ENCODE peak calls at places on chromosomes 2 and 18, in eight cellular contexts. E is stomach, T is GM23338, C is K562, U is GM12891, R is sigmoid colon, V is GM12892, G is Panc1. S is an unnamed sample.

GRCh38 chr18:7590800-7591560 is 23.9 kb downstream of the PTPRM start:
- DNase-seq in U (no peak), T (no peak), V (no peak), R (no peak), E (no peak), C (no peak), G (no peak), S (no peak)

GRCh38 chr2:28202718-28203117 is 189.9 kb upstream of the FOSL2 start:
- DNase-seq in V (no peak), R (no peak), G (no peak), C (no peak), T (no peak), E (no peak), U (no peak), S (no peak)

GRCh38 chr18:13620206-13620672 is 106.1 kb downstream of the FAM210A start:
- DNase-seq in E (no peak), T (no peak), R (peak; percentile 34), V (no peak), U (no peak), C (no peak), G (no peak), S (no peak)

GRCh38 chr2:158716091-158716815 is 78.9 kb upstream of the DAPL1 start:
- DNase-seq in E (no peak), V (no peak), R (no peak), G (no peak), U (no peak), C (no peak), T (no peak), S (no peak)

GRCh38 chr2:168986544-168986943 is 44.6 kb downstream of the ABCB11 start:
- DNase-seq in G (no peak), R (no peak), U (no peak), E (no peak), T (no peak), C (no peak), V (no peak), S (no peak)

GRCh38 chr2:176873403-176873802 is 339.2 kb upstream of the HNRNPA3 start:
- DNase-seq in R (no peak), T (peak; percentile 47), E (no peak), G (no peak), U (no peak), V (no peak), C (no peak), S (no peak)

GRCh38 chr2:154329510-154329909 is 369.0 kb upstream of the KCNJ3 start:
- DNase-seq in C (no peak), G (no peak), R (no peak), T (peak; percentile 13), V (no peak), U (no peak), E (no peak), S (no peak)

GRCh38 chr2:190791983-190792575 is 88.5 kb upstream of the GLS start:
- DNase-seq in G (no peak), U (no peak), T (no peak), V (no peak), R (no peak), C (no peak), E (no peak), S (no peak)

GRCh38 chr2:168186452-168186851 is 60.9 kb downstream of the STK39 start:
- DNase-seq in U (no peak), T (no peak), V (no peak), R (no peak), E (no peak), C (no peak), G (no peak), S (no peak)

GRCh38 chr2:106011380-106011779 is 182.7 kb downstream of the UXS1 start:
- DNase-seq in T (no peak), C (no peak), E (no peak), R (no peak), G (no peak), U (no peak), V (no peak), S (no peak)

GRCh38 chr2:72147303-72147970 is at the start of gene CYP26B1:
- DNase-seq in V (no peak), R (peak; percentile 60), U (no peak), E (peak; percentile 26), T (peak; percentile 65), G (no peak), C (no peak), S (peak; percentile 50)

GRCh38 chr2:239112127-239112774 is 264.4 kb downstream of the TWIST2 start:
- DNase-seq in U (no peak), G (no peak), E (no peak), V (no peak), R (peak; percentile 78), T (no peak), C (no peak), S (no peak)

GRCh38 chr2:239111401-239112100 is 263.7 kb downstream of the TWIST2 start:
- DNase-seq in G (no peak), T (no peak), U (no peak), C (no peak), E (peak; percentile 36), V (no peak), R (peak; percentile 87), S (no peak)

GRCh38 chr2:239109916-239110545 is 262.1 kb downstream of the TWIST2 start:
- DNase-seq in E (no peak), V (no peak), R (no peak), C (no peak), U (no peak), T (no peak), G (no peak), S (no peak)

GRCh38 chr2:239109041-239109915 is 261.4 kb downstream of the TWIST2 start:
- DNase-seq in T (no peak), R (no peak), E (peak; percentile 85), V (no peak), C (no peak), G (no peak), U (no peak), S (no peak)

DNA sequence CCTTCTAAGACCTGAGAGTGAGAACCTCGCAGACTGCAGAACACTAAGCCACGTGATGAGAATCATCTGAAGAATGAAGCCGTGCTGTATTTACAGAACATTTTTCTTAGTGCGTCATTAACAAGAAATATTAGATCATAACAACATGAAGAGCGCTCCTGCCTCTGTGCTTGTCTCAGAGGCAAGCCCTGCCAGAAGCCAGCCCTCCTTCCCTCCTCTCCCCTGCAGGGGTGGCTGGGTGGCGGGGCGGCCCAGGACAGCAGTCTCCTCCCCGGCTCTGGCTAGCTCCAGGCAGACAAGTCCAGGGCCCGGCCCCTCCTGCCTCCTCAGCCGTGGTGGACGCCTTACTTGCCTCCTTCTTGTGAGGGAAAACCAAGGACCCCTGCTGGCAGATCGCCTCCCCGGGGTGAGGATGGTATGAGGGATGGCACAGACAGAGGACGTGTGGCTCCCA is 262.7 kb downstream of the TWIST2 start:
- DNase-seq in V (no peak), C (no peak), T (no peak), U (no peak), E (no peak), G (no peak), R (peak; percentile 96), S (no peak)
- TF ChIP-seq POLR2AphosphoS5 in V (no peak), C (no peak), T (no peak), U (no peak), E (no peak), G (no peak), R (peak; percentile 84), S (no peak)

GRCh38 chr2:239829326-239829725 is 195.8 kb downstream of the NDUFA10 start:
- DNase-seq in T (no peak), G (no peak), E (peak; percentile 14), U (no peak), C (no peak), R (no peak), V (no peak), S (peak; percentile 8)
- TF ChIP-seq POLR2AphosphoS5 in T (no peak), G (no peak), E (no peak), U (no peak), C (no peak), R (no peak), V (no peak), S (no peak)

GRCh38 chr2:186518291-186518690 is 32.2 kb downstream of the ZC3H15 start:
- DNase-seq in V (no peak), T (no peak), G (no peak), R (no peak), U (no peak), E (no peak), C (no peak), S (no peak)

GRCh38 chr2:186518945-186519344 is 32.9 kb downstream of the ZC3H15 start:
- DNase-seq in C (no peak), U (no peak), T (no peak), E (no peak), R (no peak), G (no peak), V (no peak), S (no peak)

GRCh38 chr2:186526281-186526680 is 40.2 kb downstream of the ZC3H15 start:
- DNase-seq in U (no peak), G (no peak), V (no peak), T (no peak), R (no peak), E (no peak), C (no peak), S (no peak)

GRCh38 chr2:186522538-186522937 is 36.5 kb downstream of the ZC3H15 start:
- DNase-seq in G (no peak), C (no peak), T (no peak), E (no peak), R (no peak), V (no peak), U (no peak), S (no peak)

DNA sequence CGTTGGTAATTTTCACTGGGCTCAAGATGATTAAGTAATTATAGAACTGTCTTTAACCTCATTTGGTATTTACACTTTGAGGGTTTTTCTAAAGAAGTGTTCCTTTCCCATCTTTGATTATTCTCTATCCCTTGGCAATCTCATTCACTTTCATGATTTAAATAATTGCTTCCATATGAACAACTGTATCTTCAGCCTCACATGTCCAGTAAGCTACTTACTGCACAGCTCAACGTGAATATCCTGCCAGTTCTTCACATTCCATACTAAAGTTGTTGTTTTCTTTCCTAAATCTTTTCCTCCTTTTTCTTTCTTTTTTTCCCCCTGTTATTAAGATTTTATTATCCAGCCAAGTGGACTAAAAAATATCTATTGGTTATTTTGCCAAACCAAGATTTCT is 37.7 kb downstream of the ZC3H15 start:
- DNase-seq in E (no peak), C (no peak), U (no peak), R (no peak), G (no peak), T (no peak), V (no peak), S (no peak)
- TF ChIP-seq POLR2AphosphoS5 in E (no peak), C (no peak), U (no peak), R (no peak), G (no peak), T (no peak), V (no peak), S (no peak)

GRCh38 chr2:240868286-240869108 is at the start of gene AGXT:
- DNase-seq in R (peak; percentile 52), V (no peak), G (no peak), T (no peak), E (no peak), C (no peak), U (no peak), S (no peak)
- TF ChIP-seq POLR2AphosphoS5 in R (no peak), V (no peak), G (no peak), T (no peak), E (no peak), C (no peak), U (no peak), S (no peak)

DNA sequence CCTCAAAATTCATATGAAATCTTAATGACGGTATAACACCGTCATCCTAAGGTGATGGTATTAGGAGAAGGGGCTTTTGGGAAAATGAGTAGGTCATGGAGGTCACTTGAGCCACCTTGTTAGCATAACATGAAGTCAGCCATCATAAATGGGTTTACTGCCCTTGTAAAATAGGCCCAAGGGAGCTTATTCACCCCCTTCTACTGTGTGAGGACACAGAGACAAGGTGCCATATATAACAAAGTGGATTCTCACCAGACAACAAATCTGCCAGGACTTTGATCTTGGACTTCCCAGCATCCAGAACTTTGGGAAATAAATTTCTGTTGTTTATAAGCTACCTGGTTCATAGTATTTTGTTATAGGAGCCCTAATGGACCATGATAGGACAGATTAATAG is 86.5 kb downstream of the SLC66A3 start:
- DNase-seq in R (no peak), U (no peak), C (no peak), E (no peak), V (no peak), G (no peak), T (no peak), S (no peak)
- TF ChIP-seq POLR2AphosphoS5 in R (no peak), U (no peak), C (no peak), E (no peak), V (no peak), G (no peak), T (no peak), S (no peak)